ENCODE peak calls at places on chromosome 16, in nine cellular contexts. L, D, G, Z, I, J, X, Y and F are unnamed samples.

GRCh38 chr16:15990902-15991301 is 41.5 kb downstream of the ABCC1 start:
- DNase-seq in L (no peak), D (no peak), G (no peak), Z (no peak), I (no peak), J (no peak), X (no peak), Y (no peak), F (no peak)

GRCh38 chr16:10408824-10409381 is 23.0 kb downstream of the ATF7IP2 start:
- DNase-seq in L (peak; percentile 8), D (no peak), G (no peak), Z (no peak), I (no peak), J (no peak), X (no peak), Y (no peak), F (no peak)

GRCh38 chr16:64679976-64680375 is 441.9 kb downstream of the CDH11 start:
- DNase-seq in L (no peak), D (no peak), G (no peak), Z (no peak), I (no peak), J (no peak), X (no peak), Y (no peak), F (no peak)

GRCh38 chr16:17334096-17334495 is 136.7 kb downstream of the XYLT1 start:
- DNase-seq in L (no peak), D (no peak), G (no peak), Z (no peak), I (no peak), J (peak; percentile 66), X (no peak), Y (no peak), F (no peak)

GRCh38 chr16:68255712-68256111 is 8.6 kb upstream of the SLC7A6 start:
- DNase-seq in L (no peak), D (no peak), G (no peak), Z (no peak), I (no peak), J (no peak), X (no peak), Y (no peak), F (no peak)

GRCh38 chr16:74455213-74455612 is 33.9 kb upstream of the CLEC18B start:
- DNase-seq in L (peak; percentile 41), D (no peak), G (no peak), Z (no peak), I (no peak), J (no peak), X (no peak), Y (no peak), F (no peak)

GRCh38 chr16:52456368-52456767 is 90.6 kb downstream of the TOX3 start:
- DNase-seq in L (no peak), D (no peak), G (no peak), Z (no peak), I (no peak), J (no peak), X (no peak), Y (no peak), F (no peak)

GRCh38 chr16:55559233-55559632 is 7.3 kb upstream of the CAPNS2 start:
- DNase-seq in L (peak; percentile 91), D (no peak), G (no peak), Z (no peak), I (no peak), J (no peak), X (no peak), Y (no peak), F (no peak)

GRCh38 chr16:23407436-23408125 is 45.4 kb downstream of the COG7 start:
- DNase-seq in L (no peak), D (no peak), G (no peak), Z (no peak), I (no peak), J (no peak), X (peak; percentile 17), Y (no peak), F (no peak)

GRCh38 chr16:53991181-53992056 is 287.5 kb downstream of the FTO start:
- DNase-seq in L (peak; percentile 14), D (peak; percentile 20), G (no peak), Z (peak; percentile 29), I (no peak), J (no peak), X (no peak), Y (no peak), F (no peak)

GRCh38 chr16:9948933-9949332 is 233.3 kb downstream of the GRIN2A start:
- DNase-seq in L (no peak), D (no peak), G (no peak), Z (no peak), I (no peak), J (no peak), X (no peak), Y (no peak), F (no peak)

GRCh38 chr16:68754117-68754792 is 17.2 kb downstream of the CDH1 start:
- DNase-seq in L (no peak), D (no peak), G (no peak), Z (no peak), I (no peak), J (no peak), X (no peak), Y (no peak), F (peak; percentile 62)

GRCh38 chr16:48300391-48300856 is 53.1 kb upstream of the ABCC11 start:
- DNase-seq in L (no peak), D (no peak), G (no peak), Z (no peak), I (peak; percentile 26), J (no peak), X (no peak), Y (no peak), F (no peak)

GRCh38 chr16:4691666-4692412 is 1.5 kb upstream of the NUDT16L1 start:
- DNase-seq in L (no peak), D (no peak), G (no peak), Z (no peak), I (no peak), J (peak; percentile 26), X (peak; percentile 80), Y (no peak), F (no peak)

GRCh38 chr16:6189216-6189615 is 1091.6 kb upstream of the EEF2KMT start:
- DNase-seq in L (no peak), D (no peak), G (no peak), Z (no peak), I (no peak), J (no peak), X (no peak), Y (no peak), F (no peak)

GRCh38 chr16:2757344-2757743 is 4.9 kb downstream of the SRRM2 start:
- DNase-seq in L (no peak), D (no peak), G (no peak), Z (no peak), I (no peak), J (no peak), X (peak; percentile 27), Y (no peak), F (peak; percentile 34)

GRCh38 chr16:2752850-2753522 is 548 bp downstream of the SRRM2 start:
- DNase-seq in L (no peak), D (peak; percentile 89), G (peak; percentile 84), Z (peak; percentile 86), I (peak; percentile 58), J (peak; percentile 89), X (no peak), Y (no peak), F (no peak)

GRCh38 chr16:2755158-2755557 is 2.7 kb downstream of the SRRM2 start:
- DNase-seq in L (no peak), D (no peak), G (no peak), Z (no peak), I (no peak), J (no peak), X (no peak), Y (no peak), F (no peak)

GRCh38 chr16:2753523-2754020 is 1.1 kb downstream of the SRRM2 start:
- DNase-seq in L (peak; percentile 37), D (no peak), G (no peak), Z (no peak), I (no peak), J (no peak), X (peak; percentile 60), Y (no peak), F (no peak)

GRCh38 chr16:2756288-2757015 is 4.0 kb downstream of the SRRM2 start:
- DNase-seq in L (no peak), D (no peak), G (no peak), Z (no peak), I (no peak), J (no peak), X (peak; percentile 74), Y (no peak), F (no peak)
- H3K4me1 ChIP-seq in L (peaks cover 24% of the 10 kb centered on the region), D (peaks cover 40% of the 10 kb centered on the region), G (peaks cover 20% of the 10 kb centered on the region), Z (peaks cover 34% of the 10 kb centered on the region), I (peaks cover 21% of the 10 kb centered on the region), J (peaks cover 48% of the 10 kb centered on the region), X (peaks cover 32% of the 10 kb centered on the region), Y (peaks cover 8% of the 10 kb centered on the region), F (peaks cover 22% of the 10 kb centered on the region)

GRCh38 chr16:87856796-87857228 is 12.5 kb downstream of the SLC7A5 start:
- DNase-seq in L (no peak), D (peak; percentile 65), G (no peak), Z (no peak), I (no peak), J (no peak), X (peak; percentile 77), Y (no peak), F (no peak)
- H3K4me3 ChIP-seq in L (no peak overlapping the region), D (peak overlapping the region; percentile 28), G (no peak overlapping the region), Z (no peak overlapping the region), I (no peak overlapping the region), J (no peak overlapping the region), X (peak overlapping the region; percentile 33), Y (peak overlapping the region; percentile 30), F (peak overlapping the region; percentile 38)

GRCh38 chr16:86949630-86950029 is 367.6 kb downstream of the C16orf95 start:
- DNase-seq in L (no peak), D (no peak), G (no peak), Z (no peak), I (no peak), J (no peak), X (no peak), Y (no peak), F (no peak)

GRCh38 chr16:86953631-86954465 is 363.3 kb downstream of the C16orf95 start:
- DNase-seq in L (no peak), D (no peak), G (no peak), Z (no peak), I (no peak), J (no peak), X (no peak), Y (no peak), F (no peak)

GRCh38 chr16:86952769-86953168 is 364.4 kb downstream of the C16orf95 start:
- DNase-seq in L (no peak), D (no peak), G (no peak), Z (no peak), I (no peak), J (no peak), X (no peak), Y (no peak), F (no peak)

GRCh38 chr16:86951041-86951822 is 366.0 kb downstream of the C16orf95 start:
- DNase-seq in L (no peak), D (no peak), G (no peak), Z (no peak), I (no peak), J (no peak), X (no peak), Y (no peak), F (no peak)

GRCh38 chr16:86951831-86952598 is 365.2 kb downstream of the C16orf95 start:
- DNase-seq in L (peak; percentile 68), D (peak; percentile 50), G (no peak), Z (no peak), I (peak; percentile 36), J (peak; percentile 80), X (no peak), Y (no peak), F (no peak)
- TF ChIP-seq POLR2A in L (no peak), D (no peak), G (no peak), Z (no peak), I (no peak), J (no peak), X (no peak), Y (no peak), F (no peak)

GRCh38 chr16:57507414-57508083 is 21.3 kb upstream of the DOK4 start:
- DNase-seq in L (no peak), D (no peak), G (no peak), Z (no peak), I (no peak), J (no peak), X (no peak), Y (no peak), F (no peak)
- H3K4me1 ChIP-seq in L (no peaks in the 10 kb centered on the region), D (no peaks in the 10 kb centered on the region), G (no peaks in the 10 kb centered on the region), Z (no peaks in the 10 kb centered on the region), I (no peaks in the 10 kb centered on the region), J (peaks cover 6% of the 10 kb centered on the region), X (no peaks in the 10 kb centered on the region), Y (no peaks in the 10 kb centered on the region), F (no peaks in the 10 kb centered on the region)